ENCODE peak calls at places on chromosomes 7 and 10, in nine cellular contexts. N, Q, I, M, U, J, Y, F and T are unnamed samples.

GRCh38 chr10:78328592-78329404 is 295.1 kb downstream of the RPS24 start:
- DNase-seq in F (no peak), I (no peak), Q (no peak), M (no peak), N (no peak), Y (no peak), J (no peak), U (no peak), T (no peak)

GRCh38 chr7:20383351-20383750 is 52.7 kb downstream of the ITGB8 start:
- DNase-seq in J (no peak), Q (no peak), U (no peak), F (no peak), Y (no peak), I (no peak), M (no peak), N (no peak), T (peak)

GRCh38 chr10:120415709-120416330 is 41.2 kb upstream of the PLPP4 start:
- DNase-seq in Q (peak), I (peak), U (peak), M (no peak), J (no peak), Y (no peak), N (no peak), F (peak), T (no peak)

GRCh38 chr10:10657139-10657760 is 360.4 kb upstream of the CELF2 start:
- DNase-seq in F (peak), Y (no peak), Q (no peak), I (no peak), U (no peak), J (no peak), M (no peak), N (no peak), T (no peak)

GRCh38 chr7:16564909-16565426 is 38.3 kb downstream of the LRRC72 start:
- DNase-seq in Q (peak), N (no peak), Y (no peak), M (no peak), U (peak), J (peak), I (peak), F (peak), T (peak)

GRCh38 chr10:6014241-6014761 is 37.0 kb upstream of the IL15RA start:
- DNase-seq in J (peak), N (peak), I (peak), U (peak), Y (no peak), M (peak), F (peak), Q (peak), T (peak)

GRCh38 chr7:90692947-90693346 is 96.8 kb downstream of the CDK14 start:
- DNase-seq in I (no peak), F (peak), Q (no peak), N (no peak), M (no peak), J (no peak), U (peak), Y (no peak), T (no peak)

GRCh38 chr7:42886129-42886528 is 25.7 kb downstream of the C7orf25 start:
- DNase-seq in M (no peak), F (no peak), Y (no peak), U (no peak), I (no peak), J (no peak), N (no peak), Q (peak), T (no peak)

GRCh38 chr10:15188629-15189028 is 20.1 kb upstream of the NMT2 start:
- DNase-seq in F (no peak), Y (no peak), Q (no peak), U (no peak), J (no peak), N (no peak), I (no peak), M (no peak), T (no peak)

GRCh38 chr7:100974021-100974420 is 4.7 kb downstream of the MUC12 start:
- DNase-seq in N (no peak), U (no peak), Y (no peak), F (no peak), Q (no peak), J (no peak), I (no peak), M (no peak), T (peak)

GRCh38 chr10:120473593-120473992 is 16.6 kb downstream of the PLPP4 start:
- DNase-seq in N (no peak), I (no peak), J (no peak), U (no peak), F (no peak), M (no peak), Q (no peak), Y (no peak), T (no peak)

GRCh38 chr7:70097639-70098038 is 499.4 kb downstream of the AUTS2 start:
- DNase-seq in J (no peak), M (no peak), N (no peak), U (no peak), Y (no peak), F (no peak), Q (no peak), I (no peak), T (no peak)

GRCh38 chr7:140656548-140657515 is 15.9 kb upstream of the ADCK2 start:
- DNase-seq in N (peak), Q (peak), U (peak), I (no peak), Y (no peak), M (peak), J (no peak), F (peak), T (peak)

GRCh38 chr10:72083234-72084093 is 4.9 kb downstream of the SPOCK2 start:
- DNase-seq in Q (no peak), J (no peak), M (no peak), I (no peak), U (no peak), F (no peak), N (no peak), Y (no peak), T (no peak)

GRCh38 chr7:100785878-100786277 is 41.4 kb downstream of the EPHB4 start:
- DNase-seq in F (no peak), I (no peak), Y (no peak), J (no peak), Q (no peak), N (no peak), U (no peak), M (no peak), T (no peak)

GRCh38 chr10:110363572-110364411 is 59.1 kb upstream of the SMNDC1 start:
- DNase-seq in J (no peak), U (no peak), F (no peak), N (peak), M (peak), Y (no peak), Q (no peak), I (no peak), T (no peak)

GRCh38 chr7:137469191-137469811 is 125.8 kb upstream of the PTN start:
- DNase-seq in J (no peak), Q (peak), M (no peak), F (no peak), U (no peak), N (no peak), Y (no peak), I (no peak), T (no peak)

GRCh38 chr10:32471232-32471631 is 25.3 kb downstream of the CCDC7 start:
- DNase-seq in F (no peak), Q (no peak), I (no peak), Y (no peak), U (no peak), J (no peak), N (no peak), M (no peak), T (no peak)

GRCh38 chr7:139950881-139951525 is 111.7 kb downstream of the PARP12 start:
- DNase-seq in Y (no peak), Q (no peak), U (no peak), N (no peak), J (no peak), F (no peak), M (no peak), I (no peak), T (no peak)

GRCh38 chr10:42513921-42514320 is 124.4 kb downstream of the ZNF33B start:
- DNase-seq in Y (no peak), M (no peak), Q (no peak), J (no peak), I (no peak), U (no peak), N (no peak), F (no peak), T (no peak)

GRCh38 chr10:59245751-59246150 is 69.3 kb downstream of the PHYHIPL start:
- DNase-seq in Q (no peak), Y (no peak), I (no peak), F (no peak), J (no peak), N (no peak), U (no peak), M (no peak), T (no peak)

GRCh38 chr7:44305564-44306507 is 19.6 kb downstream of the CAMK2B start:
- DNase-seq in J (no peak), U (no peak), N (no peak), Q (no peak), F (no peak), Y (peak), I (no peak), M (no peak), T (no peak)

GRCh38 chr10:1256139-1256720 is 200.0 kb downstream of the WDR37 start:
- DNase-seq in J (no peak), U (no peak), I (no peak), Q (no peak), N (no peak), F (no peak), Y (no peak), M (no peak), T (no peak)

GRCh38 chr7:107960306-107960705 is 42.7 kb downstream of the LAMB1 start:
- DNase-seq in U (no peak), Q (no peak), N (no peak), Y (no peak), F (no peak), J (no peak), I (no peak), M (no peak), T (no peak)

GRCh38 chr7:5424689-5425506 is 1.3 kb upstream of the TNRC18 start:
- DNase-seq in U (peak), N (peak), J (no peak), I (no peak), Y (peak), M (peak), Q (peak), F (peak), T (peak)

GRCh38 chr7:108839091-108839490 is 269.4 kb downstream of the DNAJB9 start:
- DNase-seq in J (peak), F (no peak), Y (no peak), M (no peak), Q (no peak), I (peak), N (no peak), U (peak), T (peak)

GRCh38 chr10:116769791-116770190 is 27.4 kb upstream of the HSPA12A start:
- DNase-seq in I (no peak), Q (peak), J (no peak), U (peak), N (no peak), M (no peak), Y (no peak), F (peak), T (peak)

GRCh38 chr7:66187894-66188293 is 17.2 kb upstream of the TPST1 start:
- DNase-seq in Y (no peak), J (no peak), M (peak), N (no peak), I (no peak), U (no peak), Q (peak), F (no peak), T (peak)

GRCh38 chr10:68366600-68366999 is 33.9 kb upstream of the PBLD start:
- DNase-seq in Y (no peak), N (no peak), J (no peak), Q (no peak), I (no peak), M (no peak), F (no peak), U (no peak), T (no peak)

GRCh38 chr7:112930787-112931186 is 140.6 kb upstream of the TMEM168 start:
- DNase-seq in N (no peak), I (peak), Q (peak), U (peak), Y (no peak), F (peak), M (no peak), J (no peak), T (peak)

GRCh38 chr10:93392111-93392510 is 90.0 kb downstream of the MYOF start:
- DNase-seq in Q (peak), N (no peak), Y (no peak), I (no peak), U (no peak), M (no peak), J (no peak), F (peak), T (no peak)

DNA sequence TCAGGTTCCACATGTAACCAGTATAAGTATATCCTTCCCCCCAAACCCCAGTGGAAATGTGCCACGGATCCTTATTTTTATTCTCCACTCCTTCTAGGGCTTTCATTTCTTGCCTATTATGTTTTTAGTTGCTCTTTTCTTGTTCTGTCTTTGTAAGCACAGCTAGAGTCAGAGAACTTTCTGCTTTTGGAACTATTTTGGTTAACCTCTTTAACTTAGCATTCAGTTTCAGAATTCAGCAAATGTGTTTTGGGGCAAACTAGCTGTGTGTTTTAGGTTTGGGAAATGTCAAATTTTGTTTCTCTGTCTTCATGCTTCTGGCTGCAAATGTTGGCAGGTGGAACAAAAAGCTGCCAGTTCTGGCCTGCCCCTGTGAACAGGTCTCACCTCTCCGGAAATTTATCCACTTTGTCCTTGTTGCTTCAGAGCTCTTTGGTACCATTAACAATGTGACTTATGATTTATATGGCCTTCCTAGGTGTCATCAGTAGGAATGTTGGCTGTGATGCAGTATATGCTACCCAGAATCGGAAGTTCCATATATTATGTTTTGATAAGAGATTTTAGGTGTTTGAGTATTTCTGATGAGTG is 156.1 kb downstream of the ADK start:
- DNase-seq in I (no peak), N (no peak), F (no peak), Y (no peak), U (no peak), Q (no peak), M (no peak), J (no peak), T (no peak)
- H3K4me3 ChIP-seq in I (no peak), N (no peak), F (no peak), Y (no peak), U (no peak), Q (no peak), M (no peak), J (no peak), T (no peak)

GRCh38 chr7:99253369-99253768 is 19.3 kb upstream of the MYH16 start:
- DNase-seq in Q (peak), U (no peak), I (no peak), N (no peak), Y (no peak), J (no peak), F (no peak), M (no peak), T (no peak)
- TF ChIP-seq CTCF in Q (no peak), U (no peak), I (no peak), N (no peak), Y (no peak), J (no peak), F (no peak), M (no peak), T (no peak)

GRCh38 chr7:152618427-152618826 is 57.5 kb downstream of the XRCC2 start:
- DNase-seq in N (no peak), Y (no peak), J (no peak), F (no peak), U (no peak), M (no peak), Q (no peak), I (no peak), T (no peak)
- H3K4me3 ChIP-seq in N (no peak), Y (no peak), J (no peak), F (no peak), U (no peak), M (no peak), Q (no peak), I (no peak), T (no peak)

GRCh38 chr10:25683291-25683690 is 250.7 kb upstream of the MYO3A start:
- DNase-seq in I (no peak), M (no peak), Q (peak), F (no peak), N (no peak), J (no peak), U (no peak), Y (no peak), T (no peak)

GRCh38 chr10:25678220-25678619 is 255.8 kb upstream of the MYO3A start:
- DNase-seq in U (no peak), Q (no peak), J (no peak), I (no peak), N (no peak), Y (no peak), M (no peak), F (no peak), T (no peak)

GRCh38 chr10:25678666-25679065 is 255.4 kb upstream of the MYO3A start:
- DNase-seq in N (no peak), F (no peak), Q (peak), Y (no peak), M (no peak), J (no peak), U (no peak), I (no peak), T (no peak)

DNA sequence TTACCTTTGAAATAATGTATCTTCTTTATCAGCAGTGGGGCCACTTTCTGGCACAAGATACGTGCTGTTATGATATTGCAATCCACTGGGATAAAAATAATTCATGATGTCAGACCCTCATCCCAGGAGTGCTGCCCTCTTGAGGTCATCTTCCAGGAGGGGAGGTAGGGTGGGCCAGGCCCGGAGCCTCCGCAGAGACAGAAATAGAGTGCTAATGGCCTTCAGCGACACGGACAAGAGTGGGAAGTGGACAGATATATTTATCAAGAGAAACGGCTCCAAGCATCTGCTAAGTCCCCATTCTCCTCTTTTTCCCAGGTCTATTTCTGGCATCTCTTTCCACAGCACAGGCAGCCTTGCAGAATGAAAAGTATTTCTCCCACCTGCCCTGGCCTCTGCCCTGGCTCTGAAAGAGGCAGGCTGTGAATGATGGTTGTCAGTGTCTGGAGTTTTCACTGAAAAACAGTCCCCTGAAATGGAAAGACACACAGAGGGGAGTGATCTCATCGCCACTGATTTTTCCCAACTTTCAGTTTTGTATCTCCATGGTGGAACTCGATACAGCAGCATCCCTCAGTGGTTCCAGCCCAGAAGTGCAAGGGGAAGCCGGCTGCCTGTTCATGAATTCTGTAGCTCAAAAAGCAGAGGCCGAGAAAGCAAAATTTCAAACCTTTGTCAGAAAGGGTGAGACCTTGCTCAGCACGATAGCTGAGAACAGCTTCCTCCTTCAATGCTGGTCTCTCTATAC is 251.7 kb upstream of the MYO3A start:
- DNase-seq in I (peak), M (no peak), N (no peak), Y (no peak), Q (peak), F (no peak), J (no peak), U (peak), T (no peak)
- TF ChIP-seq CTCF in I (peak), M (no peak), N (no peak), Y (no peak), Q (peak), F (no peak), J (no peak), U (peak), T (no peak)

GRCh38 chr7:24966802-24967201 is 13.2 kb downstream of the OSBPL3 start:
- DNase-seq in Y (no peak), U (no peak), M (no peak), F (peak), J (no peak), I (no peak), N (no peak), Q (peak), T (peak)
- H3K4me3 ChIP-seq in Y (no peak), U (no peak), M (no peak), F (no peak), J (no peak), I (no peak), N (no peak), Q (no peak), T (no peak)

GRCh38 chr10:16314259-16314658 is 122.6 kb upstream of the PTER start:
- DNase-seq in J (no peak), Y (no peak), Q (no peak), F (no peak), M (no peak), N (no peak), U (no peak), I (no peak), T (no peak)
- TF ChIP-seq CTCF in J (no peak), Y (no peak), Q (no peak), F (no peak), M (no peak), N (no peak), U (no peak), I (no peak), T (no peak)

GRCh38 chr10:76195990-76196389 is 764.6 kb downstream of the LRMDA start:
- DNase-seq in Q (peak), M (no peak), U (no peak), Y (no peak), N (no peak), I (no peak), F (peak), J (no peak), T (peak)
- H3K4me3 ChIP-seq in Q (no peak), M (no peak), U (no peak), Y (no peak), N (no peak), I (no peak), F (no peak), J (no peak), T (no peak)

GRCh38 chr10:230758-231157 is 95.5 kb downstream of the ZMYND11 start:
- DNase-seq in Y (no peak), I (no peak), N (no peak), Q (no peak), F (no peak), J (no peak), U (no peak), M (no peak), T (no peak)
- TF ChIP-seq CTCF in Y (no peak), I (peak), N (no peak), Q (peak), F (peak), J (peak), U (peak), M (no peak), T (peak)

GRCh38 chr7:130275826-130276291 is 9.2 kb downstream of the CPA2 start:
- DNase-seq in J (no peak), U (no peak), F (no peak), N (no peak), M (no peak), Y (no peak), Q (no peak), I (peak), T (no peak)

GRCh38 chr7:130273081-130273699 is 6.5 kb downstream of the CPA2 start:
- DNase-seq in U (peak), N (no peak), Q (peak), F (peak), Y (no peak), J (no peak), I (no peak), M (peak), T (peak)

GRCh38 chr7:130272456-130273080 is 5.9 kb downstream of the CPA2 start:
- DNase-seq in J (no peak), U (no peak), Y (no peak), M (no peak), N (no peak), F (no peak), Q (no peak), I (no peak), T (no peak)

GRCh38 chr7:130274983-130275649 is 8.5 kb downstream of the CPA2 start:
- DNase-seq in N (no peak), U (no peak), M (no peak), Q (no peak), I (no peak), F (no peak), J (no peak), Y (no peak), T (no peak)

GRCh38 chr7:130273863-130274262 is 7.2 kb downstream of the CPA2 start:
- DNase-seq in J (no peak), F (peak), N (no peak), I (no peak), Q (peak), Y (no peak), U (peak), M (no peak), T (peak)
- H3K4me3 ChIP-seq in J (no peak), F (no peak), N (no peak), I (no peak), Q (no peak), Y (no peak), U (no peak), M (no peak), T (peak)